ENCODE peak calls at places on chromosomes 3 and 15, in six cellular contexts. One of them, this sample, is unnamed.

GRCh38 chr3:196774191-196774820 is 34.6 kb downstream of the PAK2 start:
- DNase-seq in pancreas: no peak
- DNase-seq in stimulated activated CD4-positive, alpha-beta T cell treated with anti-CD3 and anti-CD28 coated beads, Interleukin-12 subunit alpha, Interleukin-12 subunit beta, amount 100 ng/mL, for 48 hours: no peak
- DNase-seq in heart right ventricle: no peak
- DNase-seq in Right ventricle myocardium superior: no peak
- DNase-seq in fibroblast of mammary gland: peak
- DNase-seq in this sample: no peak

GRCh38 chr15:51367322-51367976 is 26.0 kb downstream of the GLDN start:
- DNase-seq in pancreas: no peak
- DNase-seq in stimulated activated CD4-positive, alpha-beta T cell treated with anti-CD3 and anti-CD28 coated beads, Interleukin-12 subunit alpha, Interleukin-12 subunit beta, amount 100 ng/mL, for 48 hours: no peak
- DNase-seq in heart right ventricle: no peak
- DNase-seq in Right ventricle myocardium superior: no peak
- DNase-seq in fibroblast of mammary gland: no peak
- DNase-seq in this sample: no peak

GRCh38 chr3:188780188-188781147 is 391.3 kb upstream of the TPRG1 start:
- DNase-seq in pancreas: no peak
- DNase-seq in stimulated activated CD4-positive, alpha-beta T cell treated with anti-CD3 and anti-CD28 coated beads, Interleukin-12 subunit alpha, Interleukin-12 subunit beta, amount 100 ng/mL, for 48 hours: no peak
- DNase-seq in heart right ventricle: no peak
- DNase-seq in Right ventricle myocardium superior: peak
- DNase-seq in fibroblast of mammary gland: peak
- DNase-seq in this sample: no peak

GRCh38 chr15:83516935-83517334 is 69.8 kb downstream of the SH3GL3 start:
- DNase-seq in pancreas: no peak
- DNase-seq in stimulated activated CD4-positive, alpha-beta T cell treated with anti-CD3 and anti-CD28 coated beads, Interleukin-12 subunit alpha, Interleukin-12 subunit beta, amount 100 ng/mL, for 48 hours: no peak
- DNase-seq in heart right ventricle: no peak
- DNase-seq in Right ventricle myocardium superior: no peak
- DNase-seq in fibroblast of mammary gland: peak
- DNase-seq in this sample: no peak

GRCh38 chr15:33623010-33623409 is 312.2 kb downstream of the RYR3 start:
- DNase-seq in pancreas: no peak
- DNase-seq in stimulated activated CD4-positive, alpha-beta T cell treated with anti-CD3 and anti-CD28 coated beads, Interleukin-12 subunit alpha, Interleukin-12 subunit beta, amount 100 ng/mL, for 48 hours: no peak
- DNase-seq in heart right ventricle: no peak
- DNase-seq in Right ventricle myocardium superior: no peak
- DNase-seq in fibroblast of mammary gland: no peak
- DNase-seq in this sample: no peak

GRCh38 chr15:29435811-29436210 is 166.2 kb upstream of the NSMCE3 start:
- DNase-seq in pancreas: no peak
- DNase-seq in stimulated activated CD4-positive, alpha-beta T cell treated with anti-CD3 and anti-CD28 coated beads, Interleukin-12 subunit alpha, Interleukin-12 subunit beta, amount 100 ng/mL, for 48 hours: no peak
- DNase-seq in heart right ventricle: no peak
- DNase-seq in Right ventricle myocardium superior: no peak
- DNase-seq in fibroblast of mammary gland: no peak
- DNase-seq in this sample: no peak

GRCh38 chr15:97944724-97945123 is 15.8 kb upstream of the ARRDC4 start:
- DNase-seq in pancreas: no peak
- DNase-seq in stimulated activated CD4-positive, alpha-beta T cell treated with anti-CD3 and anti-CD28 coated beads, Interleukin-12 subunit alpha, Interleukin-12 subunit beta, amount 100 ng/mL, for 48 hours: no peak
- DNase-seq in heart right ventricle: no peak
- DNase-seq in Right ventricle myocardium superior: no peak
- DNase-seq in fibroblast of mammary gland: no peak
- DNase-seq in this sample: no peak

GRCh38 chr3:126274735-126275734 is 82.2 kb downstream of the KLF15 start:
- DNase-seq in pancreas: no peak
- DNase-seq in stimulated activated CD4-positive, alpha-beta T cell treated with anti-CD3 and anti-CD28 coated beads, Interleukin-12 subunit alpha, Interleukin-12 subunit beta, amount 100 ng/mL, for 48 hours: no peak
- DNase-seq in heart right ventricle: no peak
- DNase-seq in Right ventricle myocardium superior: no peak
- DNase-seq in fibroblast of mammary gland: no peak
- DNase-seq in this sample: no peak

GRCh38 chr3:147393261-147393964 is 12.9 kb downstream of the ZIC4 start:
- DNase-seq in pancreas: no peak
- DNase-seq in stimulated activated CD4-positive, alpha-beta T cell treated with anti-CD3 and anti-CD28 coated beads, Interleukin-12 subunit alpha, Interleukin-12 subunit beta, amount 100 ng/mL, for 48 hours: no peak
- DNase-seq in heart right ventricle: no peak
- DNase-seq in Right ventricle myocardium superior: no peak
- DNase-seq in fibroblast of mammary gland: no peak
- DNase-seq in this sample: no peak

GRCh38 chr3:152047465-152047864 is 174.0 kb downstream of the SUCNR1 start:
- DNase-seq in pancreas: no peak
- DNase-seq in stimulated activated CD4-positive, alpha-beta T cell treated with anti-CD3 and anti-CD28 coated beads, Interleukin-12 subunit alpha, Interleukin-12 subunit beta, amount 100 ng/mL, for 48 hours: no peak
- DNase-seq in heart right ventricle: no peak
- DNase-seq in Right ventricle myocardium superior: no peak
- DNase-seq in fibroblast of mammary gland: peak
- DNase-seq in this sample: no peak

GRCh38 chr3:182375921-182376320 is 417.4 kb upstream of the ATP11B start:
- DNase-seq in pancreas: no peak
- DNase-seq in stimulated activated CD4-positive, alpha-beta T cell treated with anti-CD3 and anti-CD28 coated beads, Interleukin-12 subunit alpha, Interleukin-12 subunit beta, amount 100 ng/mL, for 48 hours: no peak
- DNase-seq in heart right ventricle: no peak
- DNase-seq in Right ventricle myocardium superior: no peak
- DNase-seq in fibroblast of mammary gland: no peak
- DNase-seq in this sample: no peak

GRCh38 chr3:172289583-172289982 is 158.7 kb downstream of the GHSR start:
- DNase-seq in pancreas: no peak
- DNase-seq in stimulated activated CD4-positive, alpha-beta T cell treated with anti-CD3 and anti-CD28 coated beads, Interleukin-12 subunit alpha, Interleukin-12 subunit beta, amount 100 ng/mL, for 48 hours: no peak
- DNase-seq in heart right ventricle: peak
- DNase-seq in Right ventricle myocardium superior: peak
- DNase-seq in fibroblast of mammary gland: no peak
- DNase-seq in this sample: no peak

This sample was measured in stimulated activated naive CD8-positive, alpha-beta T cell treated with anti-CD3 and anti-CD28 coated beads, Interleukin-15, amount 100 ng/mL, for 72 hours.